ENCODE peak calls at places on chromosomes 16 and 17, in four cellular contexts. I, T, J and F are unnamed samples.

GRCh38 chr16:15038689-15039088 is 17.2 kb downstream of the NTAN1 start:
- DNase-seq in I (no peak), T (no peak), J (no peak), F (no peak)

GRCh38 chr17:56131431-56131830 is 21.8 kb upstream of the ANKFN1 start:
- DNase-seq in I (no peak), T (no peak), J (no peak), F (no peak)

GRCh38 chr17:80969030-80969673 is 22.5 kb upstream of the CHMP6 start:
- DNase-seq in I (no peak), T (no peak), J (peak), F (no peak)

GRCh38 chr17:5133311-5133710 is 17.5 kb downstream of the USP6 start:
- DNase-seq in I (no peak), T (no peak), J (no peak), F (no peak)

GRCh38 chr17:16818340-16818739 is 128.3 kb downstream of the CCDC144A start:
- DNase-seq in I (no peak), T (no peak), J (no peak), F (no peak)

GRCh38 chr17:36705651-36706436 is 104.5 kb downstream of the MRM1 start:
- DNase-seq in I (no peak), T (peak), J (peak), F (peak)

GRCh38 chr17:3693829-3694231 is 2.1 kb downstream of the P2RX5 start:
- DNase-seq in I (peak), T (no peak), J (no peak), F (no peak)

GRCh38 chr16:30490210-30490609 is 17.7 kb downstream of the ITGAL start:
- DNase-seq in I (no peak), T (no peak), J (no peak), F (no peak)

GRCh38 chr16:28596115-28596630 is 677 bp downstream of the SULT1A2 start:
- DNase-seq in I (no peak), T (no peak), J (peak), F (no peak)
- TF ChIP-seq ELK1 in I (no peak), T (no peak), J (no peak), F (no peak)

GRCh38 chr16:84851192-84852127 is 31.7 kb downstream of the CRISPLD2 start:
- DNase-seq in I (no peak), T (peak), J (no peak), F (peak)
- TF ChIP-seq ELK1 in I (no peak), T (no peak), J (no peak), F (no peak)

GRCh38 chr17:956905-957304 is 22.7 kb downstream of the NXN start:
- DNase-seq in I (no peak), T (peak), J (peak), F (no peak)
- TF ChIP-seq ELK1 in I (no peak), T (no peak), J (no peak), F (no peak)

GRCh38 chr16:52439171-52439701 is 107.7 kb downstream of the TOX3 start:
- DNase-seq in I (no peak), T (no peak), J (no peak), F (no peak)

GRCh38 chr16:52441886-52442285 is 105.1 kb downstream of the TOX3 start:
- DNase-seq in I (no peak), T (no peak), J (no peak), F (no peak)

GRCh38 chr16:52440248-52440647 is 106.7 kb downstream of the TOX3 start:
- DNase-seq in I (no peak), T (no peak), J (no peak), F (no peak)

GRCh38 chr16:52436646-52437645 is 110.0 kb downstream of the TOX3 start:
- DNase-seq in I (no peak), T (no peak), J (no peak), F (no peak)

GRCh38 chr16:52439750-52440149 is 107.2 kb downstream of the TOX3 start:
- DNase-seq in I (no peak), T (no peak), J (no peak), F (no peak)
- TF ChIP-seq ELK1 in I (no peak), T (no peak), J (no peak), F (no peak)

GRCh38 chr17:79574656-79575055 is 36.2 kb downstream of the RBFOX3 start:
- DNase-seq in I (no peak), T (no peak), J (no peak), F (no peak)
- TF ChIP-seq ELK1 in I (no peak), T (no peak), J (no peak), F (no peak)

GRCh38 chr16:45454-45853 is 8.0 kb downstream of the POLR3K start:
- DNase-seq in I (no peak), T (no peak), J (no peak), F (no peak)
- TF ChIP-seq ELK1 in I (no peak), T (no peak), J (no peak), F (no peak)

GRCh38 chr17:64702815-64703214 is 40.7 kb upstream of the SMURF2 start:
- DNase-seq in I (no peak), T (no peak), J (no peak), F (no peak)

GRCh38 chr17:64706224-64707076 is 44.3 kb upstream of the SMURF2 start:
- DNase-seq in I (no peak), T (peak), J (no peak), F (no peak)

GRCh38 chr17:64709481-64709880 is 47.4 kb upstream of the SMURF2 start:
- DNase-seq in I (no peak), T (no peak), J (no peak), F (no peak)

GRCh38 chr17:64707077-64707591 is 45.0 kb upstream of the SMURF2 start:
- DNase-seq in I (no peak), T (peak), J (no peak), F (peak)
- TF ChIP-seq ELK1 in I (no peak), T (no peak), J (no peak), F (no peak)

GRCh38 chr16:89018605-89019158 is 41.7 kb upstream of the CBFA2T3 start:
- DNase-seq in I (no peak), T (no peak), J (no peak), F (no peak)

GRCh38 chr16:89019511-89019910 is 42.5 kb upstream of the CBFA2T3 start:
- DNase-seq in I (no peak), T (no peak), J (no peak), F (no peak)

GRCh38 chr16:89020925-89021595 is 44.1 kb upstream of the CBFA2T3 start:
- DNase-seq in I (no peak), T (no peak), J (no peak), F (no peak)

GRCh38 chr16:89022051-89022836 is 45.2 kb upstream of the CBFA2T3 start:
- DNase-seq in I (no peak), T (no peak), J (no peak), F (no peak)

DNA sequence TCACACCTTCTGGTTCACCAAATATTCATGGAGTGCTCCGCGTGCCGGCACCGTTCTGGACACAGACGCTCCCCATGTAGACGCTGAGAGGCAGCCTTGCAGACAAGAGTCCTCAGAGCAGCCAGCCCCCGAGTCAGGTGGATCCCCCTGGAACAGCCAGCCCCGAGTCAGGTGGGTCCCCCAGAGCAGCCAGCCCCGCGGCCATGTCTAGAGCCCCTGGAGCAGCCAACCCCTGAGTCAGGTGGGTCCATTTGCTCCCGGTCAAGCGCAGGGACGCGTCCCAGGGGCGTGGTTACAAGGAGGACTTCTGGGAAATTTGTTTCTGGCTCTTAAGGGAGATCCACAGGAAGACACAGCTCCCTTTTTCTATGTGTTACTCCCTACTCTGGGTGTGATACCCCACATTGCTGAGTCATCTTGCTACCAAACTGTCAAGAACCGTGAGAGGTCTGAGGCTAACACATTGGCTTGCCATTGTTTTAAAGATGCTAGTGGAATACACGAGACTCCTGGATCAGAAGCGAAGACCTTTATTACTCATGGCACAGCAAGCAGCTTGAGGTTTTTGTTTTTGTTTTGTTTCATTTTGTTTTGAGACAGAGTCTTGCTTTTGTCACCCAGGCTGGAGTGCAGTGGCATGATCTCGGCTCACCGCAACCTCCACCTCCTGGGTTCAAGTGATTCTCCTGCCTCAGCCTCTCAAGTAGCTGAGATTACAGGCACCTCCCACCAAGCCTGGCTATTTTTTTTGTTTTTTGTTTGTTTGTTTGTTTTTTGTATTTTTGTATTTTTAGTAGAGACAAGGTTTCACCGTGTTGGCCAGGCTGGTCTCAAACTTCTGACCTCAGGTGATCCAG is 43.3 kb upstream of the CBFA2T3 start:
- DNase-seq in I (peak), T (no peak), J (peak), F (no peak)
- TF ChIP-seq ELK1 in I (no peak), T (no peak), J (no peak), F (no peak)

DNA sequence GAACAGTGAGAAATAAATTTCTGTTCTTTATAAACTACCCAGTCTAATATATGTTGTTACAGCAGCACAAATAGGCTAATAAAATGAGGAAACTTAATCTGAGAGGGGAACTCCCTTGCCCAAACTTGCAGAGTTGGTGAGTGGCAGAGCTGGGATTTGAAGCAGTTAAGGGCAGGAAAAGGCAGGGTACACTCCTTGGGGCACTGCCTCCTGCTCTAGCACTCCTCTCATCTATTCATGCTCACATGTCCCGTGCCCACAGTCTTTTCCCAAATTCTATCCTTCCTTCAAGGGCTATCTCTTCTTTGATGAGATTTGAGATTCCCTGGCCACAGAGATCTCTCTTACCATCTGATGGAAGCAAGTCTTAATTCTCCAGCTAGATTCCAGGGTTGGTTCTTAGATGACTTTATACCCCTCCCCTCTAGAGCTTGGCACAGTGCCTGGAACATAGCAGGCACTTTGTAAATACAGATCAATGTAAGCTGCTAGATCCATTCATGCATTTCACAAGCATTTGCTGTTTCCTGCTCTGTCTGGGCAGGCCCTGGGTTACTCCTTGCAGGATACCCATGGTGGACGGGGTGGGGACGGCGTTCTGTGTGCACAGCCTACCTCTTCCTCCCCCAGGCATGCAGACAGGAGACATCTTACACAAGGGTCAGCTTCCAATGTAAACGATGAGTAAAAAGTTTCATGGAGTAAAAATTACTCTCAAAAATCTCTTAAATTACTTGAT is 39.2 kb upstream of the ABCC12 start:
- DNase-seq in I (no peak), T (peak), J (no peak), F (peak)
- TF ChIP-seq ELK1 in I (no peak), T (no peak), J (no peak), F (no peak)

DNA sequence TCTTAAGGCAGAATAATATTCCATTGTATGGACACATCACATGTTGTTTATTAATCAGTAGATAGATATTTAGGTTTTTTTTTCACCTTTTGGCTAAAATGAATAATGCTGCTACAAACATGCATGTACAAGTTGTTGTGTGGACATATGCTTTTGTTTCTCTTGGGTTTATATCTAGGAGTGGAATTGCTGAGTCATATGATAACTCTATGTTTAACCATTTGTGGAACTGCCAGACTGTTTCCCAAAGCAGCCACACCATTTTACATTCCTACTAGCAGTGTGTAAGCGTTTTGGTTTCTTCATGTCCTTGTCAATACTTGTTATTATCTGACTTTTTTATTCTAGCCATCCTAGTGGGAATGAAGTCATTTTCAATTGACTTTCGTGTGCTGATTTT is 21.3 kb downstream of the CYLD start:
- DNase-seq in I (no peak), T (no peak), J (no peak), F (peak)
- TF ChIP-seq ELK1 in I (no peak), T (no peak), J (no peak), F (no peak)